ENCODE peak calls at places on chromosomes 16 and 17, in nine cellular contexts. Y, U, X, H, M, A, F, J and W are unnamed samples. For H3K9me3, the result is how much of the 10 kb centered on the place peaks cover.

GRCh38 chr16:24041834-24042631 is 206.2 kb downstream of the PRKCB start:
- DNase-seq in M (peak), U (peak), X (peak), A (peak), Y (peak), F (peak), J (peak), H (no peak), W (no peak)

GRCh38 chr17:73645050-73645871 is 1.0 kb upstream of the SDK2 start:
- DNase-seq in F (peak), X (no peak), U (no peak), M (peak), H (no peak), J (no peak), Y (peak), A (peak), W (peak)

GRCh38 chr17:75498726-75499213 is 16.6 kb downstream of the CASKIN2 start:
- DNase-seq in Y (no peak), J (no peak), U (no peak), H (no peak), F (peak), M (peak), A (no peak), X (no peak), W (no peak)

GRCh38 chr16:66263168-66263972 is 103.1 kb upstream of the CDH5 start:
- DNase-seq in M (no peak), J (no peak), H (no peak), X (no peak), A (no peak), F (no peak), Y (no peak), U (no peak), W (no peak)

GRCh38 chr17:2692781-2693135 is 18.8 kb downstream of the CLUH start:
- DNase-seq in A (no peak), H (no peak), Y (no peak), J (no peak), U (no peak), M (peak), X (no peak), F (no peak), W (no peak)

GRCh38 chr17:74959826-74960738 is 12.5 kb downstream of the HID1 start:
- DNase-seq in H (no peak), J (no peak), X (no peak), M (no peak), A (no peak), F (peak), U (no peak), Y (no peak), W (no peak)

GRCh38 chr16:62077998-62078397 is 41.8 kb upstream of the CDH8 start:
- DNase-seq in J (no peak), A (no peak), H (no peak), Y (no peak), X (no peak), F (no peak), M (peak), U (no peak), W (no peak)

GRCh38 chr17:76046064-76046463 is 19.0 kb upstream of the EVPL start:
- DNase-seq in U (no peak), M (no peak), F (no peak), Y (no peak), J (no peak), A (no peak), H (no peak), X (no peak), W (no peak)

GRCh38 chr16:24273511-24273910 is 17.4 kb downstream of the CACNG3 start:
- DNase-seq in H (no peak), U (no peak), A (no peak), X (no peak), M (no peak), J (no peak), F (peak), Y (no peak), W (no peak)

GRCh38 chr17:34299017-34299416 is 13.5 kb downstream of the CCL11 start:
- DNase-seq in U (no peak), M (no peak), F (no peak), A (no peak), X (no peak), J (no peak), Y (no peak), H (no peak), W (no peak)

GRCh38 chr16:2507052-2507678 is 6.6 kb upstream of the ATP6V0C start:
- DNase-seq in U (no peak), Y (peak), X (peak), A (peak), H (peak), F (no peak), M (no peak), J (no peak), W (no peak)

GRCh38 chr16:72783716-72784320 is 264.1 kb downstream of the ZFHX3 start:
- DNase-seq in M (no peak), H (no peak), X (peak), J (no peak), Y (no peak), U (no peak), F (peak), A (no peak), W (no peak)

DNA sequence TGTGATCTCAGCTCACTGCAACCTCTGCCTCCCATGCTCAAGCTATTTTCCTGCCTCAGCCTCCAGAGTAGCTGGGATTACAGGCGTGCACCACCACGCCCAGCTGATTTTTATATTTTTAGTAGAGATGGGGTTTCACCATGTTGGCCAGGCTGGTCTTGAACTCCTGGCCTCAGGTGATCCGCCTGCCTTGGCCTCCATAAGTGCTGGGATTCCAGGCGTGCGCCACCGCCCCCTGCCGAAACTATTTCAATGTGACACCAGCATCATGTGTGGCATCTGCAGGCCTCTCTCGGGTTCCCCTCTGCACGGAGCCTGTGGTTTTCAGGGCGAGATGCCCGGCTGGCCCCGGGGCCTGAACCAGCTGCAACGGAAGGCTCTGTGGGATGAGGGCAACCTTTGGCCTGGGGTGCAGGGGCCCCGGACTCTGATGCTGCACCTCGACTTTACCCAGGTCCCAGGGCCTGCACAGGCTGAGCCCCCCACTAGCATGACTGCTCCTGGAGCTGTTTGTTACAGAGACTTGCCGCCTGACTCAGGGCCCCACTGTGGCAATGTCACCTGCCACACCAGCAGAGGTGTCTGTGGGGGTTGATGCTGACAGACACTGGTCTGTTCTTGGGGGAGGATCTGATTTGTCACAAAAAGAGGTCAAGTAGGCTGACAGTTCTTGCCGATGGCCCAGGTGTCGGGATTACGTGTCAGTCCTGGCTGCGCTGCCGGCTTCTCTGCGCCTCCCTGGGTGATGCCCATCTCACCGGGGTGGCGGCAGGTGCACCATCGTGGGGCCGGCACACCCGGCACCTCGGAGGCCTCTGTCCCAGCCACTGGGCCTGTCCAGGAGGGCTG is 8.6 kb upstream of the TEX19 start:
- DNase-seq in H (no peak), X (no peak), J (no peak), M (no peak), A (no peak), F (no peak), Y (peak), U (no peak), W (no peak)
- TF ChIP-seq CTCF in H (no peak), X (peak), J (no peak), M (no peak), A (peak), F (no peak), Y (no peak), U (no peak), W (no peak)

GRCh38 chr17:70091005-70091568 is 16.1 kb downstream of the KCNJ16 start:
- DNase-seq in F (no peak), Y (no peak), X (no peak), A (no peak), H (no peak), J (peak), U (no peak), M (no peak), W (no peak)
- H3K9me3 ChIP-seq in F (under half), Y (under half), X (under half), A (under half), H (under half), J (under half), U (under half), M (under half), W (under half)

DNA sequence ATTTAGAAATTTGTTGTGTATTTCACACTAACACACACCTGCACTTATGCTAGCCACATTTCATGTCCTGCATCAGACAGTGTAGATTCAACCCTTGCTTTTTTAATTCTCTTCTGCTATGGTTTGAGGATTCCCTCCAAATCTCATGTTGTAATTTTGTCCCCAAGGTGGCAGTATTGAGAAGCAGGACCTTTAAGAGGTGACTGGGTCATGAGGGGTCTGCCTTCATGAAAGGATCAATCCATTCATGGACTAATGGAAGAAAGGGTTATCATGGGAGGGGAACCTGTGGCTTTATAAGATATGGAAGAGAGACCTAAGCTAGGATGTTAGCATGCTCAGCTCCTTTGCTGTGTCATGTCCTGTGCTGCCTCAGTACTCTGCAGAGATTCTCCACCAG is 1032.2 kb downstream of the CDH11 start:
- DNase-seq in J (peak), U (no peak), X (no peak), A (no peak), F (peak), Y (no peak), M (peak), H (no peak), W (no peak)
- TF ChIP-seq CTCF in J (peak), U (peak), X (peak), A (peak), F (peak), Y (no peak), M (peak), H (no peak), W (peak)

GRCh38 chr16:71441348-71441781 is 489 bp downstream of the TLE7 start:
- DNase-seq in M (peak), Y (no peak), F (peak), X (no peak), H (no peak), J (no peak), A (no peak), U (no peak), W (no peak)

GRCh38 chr16:71442041-71442440 is at the start of gene TLE7:
- DNase-seq in Y (no peak), J (no peak), H (no peak), X (no peak), M (no peak), F (no peak), A (no peak), U (no peak), W (no peak)

GRCh38 chr16:71440669-71441347 is 1.0 kb downstream of the TLE7 start:
- DNase-seq in Y (no peak), U (no peak), A (no peak), J (no peak), X (no peak), F (no peak), H (no peak), M (peak), W (no peak)

GRCh38 chr16:71439531-71439930 is 2.3 kb downstream of the TLE7 start:
- DNase-seq in A (no peak), U (no peak), F (peak), X (no peak), Y (no peak), M (no peak), J (no peak), H (no peak), W (no peak)

DNA sequence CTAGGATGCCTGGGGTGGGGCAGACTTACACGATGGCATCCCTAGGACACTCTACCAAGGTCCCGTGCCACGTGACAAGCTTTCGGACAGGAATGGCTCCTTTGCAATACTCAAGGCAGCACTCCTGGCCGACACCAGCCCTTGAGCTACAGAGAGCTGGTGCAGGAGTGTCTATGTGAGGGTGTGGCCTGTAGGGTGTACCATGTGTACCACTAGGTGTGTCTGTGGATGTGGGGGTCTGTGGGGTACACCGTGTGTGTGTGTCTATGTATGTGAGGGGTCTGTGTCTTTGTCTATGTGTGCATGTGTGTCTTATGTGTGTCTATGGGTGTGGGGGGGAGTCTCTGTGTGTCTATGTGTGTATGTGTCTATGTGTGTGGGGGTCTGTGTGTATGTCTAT is 1.9 kb upstream of the TLE7 start:
- DNase-seq in A (no peak), Y (no peak), X (no peak), H (no peak), F (no peak), M (no peak), J (no peak), U (no peak), W (no peak)
- H3K9me3 ChIP-seq in A (under half), Y (under half), X (under half), H (under half), F (under half), M (under half), J (under half), U (half or more), W (half or more)

GRCh38 chr17:37506678-37507077 is 17.0 kb downstream of the DUSP14 start:
- DNase-seq in X (no peak), H (no peak), A (no peak), U (no peak), M (peak), Y (no peak), J (peak), F (peak), W (no peak)
- TF ChIP-seq CTCF in X (peak), H (no peak), A (peak), U (peak), M (peak), Y (no peak), J (peak), F (peak), W (peak)

DNA sequence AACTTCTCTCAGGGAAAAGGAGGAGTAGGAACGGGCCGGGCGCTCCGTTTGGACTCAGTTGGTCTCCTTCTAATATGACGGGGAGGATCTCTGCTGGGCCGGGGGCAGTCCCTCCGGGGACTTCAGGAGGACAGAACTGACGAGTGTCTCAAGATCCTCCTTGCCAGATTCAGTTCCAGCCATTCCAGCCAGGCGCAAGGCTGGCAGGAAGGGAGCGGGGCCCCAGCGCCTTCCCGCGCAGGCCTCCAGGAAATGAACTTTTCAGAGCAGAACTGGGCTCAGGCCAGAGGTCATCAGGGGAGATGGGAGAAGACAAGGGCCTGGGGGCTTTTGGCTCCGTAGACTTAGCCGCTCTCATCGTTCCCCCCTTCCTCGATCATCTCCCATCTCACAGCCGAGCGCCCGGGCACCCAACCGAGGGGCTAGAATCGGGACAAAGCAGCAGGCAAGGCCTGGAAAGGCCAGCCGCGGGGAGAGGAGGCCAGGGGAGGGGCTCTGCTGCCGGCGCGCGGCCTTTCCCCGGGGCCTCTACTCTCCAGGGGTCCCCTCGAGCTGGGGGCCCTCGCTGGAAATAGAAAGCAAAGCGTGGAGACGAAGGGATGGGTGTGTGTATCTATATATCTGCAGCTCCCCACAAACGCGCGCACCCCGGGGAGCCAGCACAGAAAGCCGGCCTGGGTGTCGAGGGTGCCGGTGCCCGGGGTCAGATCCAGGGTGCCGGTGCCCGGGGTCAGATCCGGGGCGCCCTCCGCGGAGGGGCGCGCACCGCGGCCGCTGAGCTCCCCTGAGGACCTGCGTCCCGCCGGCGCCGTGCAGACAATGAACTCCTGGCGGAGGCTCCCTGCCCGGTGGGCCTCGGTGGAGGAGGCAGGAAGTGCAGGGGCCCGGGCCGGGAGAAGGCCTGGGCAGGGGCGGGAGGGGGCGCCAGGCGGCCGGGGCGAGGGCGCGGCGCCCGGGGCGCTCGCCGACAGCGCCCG is 1.4 kb downstream of the ZNF423 start:
- DNase-seq in F (no peak), Y (no peak), H (peak), J (peak), U (no peak), M (peak), X (no peak), A (peak), W (peak)
- H3K9me3 ChIP-seq in F (under half), Y (under half), H (under half), J (under half), U (under half), M (under half), X (under half), A (under half), W (under half)

GRCh38 chr16:30900588-30900987 is 4.2 kb downstream of the CTF1 start:
- DNase-seq in Y (no peak), F (no peak), M (no peak), J (no peak), U (no peak), X (no peak), A (no peak), H (no peak), W (no peak)

GRCh38 chr16:30901201-30902069 is 5.0 kb downstream of the CTF1 start:
- DNase-seq in U (no peak), H (no peak), J (no peak), X (no peak), M (no peak), A (no peak), F (peak), Y (no peak), W (no peak)

GRCh38 chr16:30903596-30903995 is 7.2 kb downstream of the CTF1 start:
- DNase-seq in X (no peak), F (peak), Y (no peak), J (peak), H (peak), A (no peak), U (no peak), M (peak), W (no peak)

GRCh38 chr16:30903002-30903401 is 6.6 kb downstream of the CTF1 start:
- DNase-seq in H (no peak), A (no peak), F (no peak), Y (no peak), U (no peak), M (no peak), J (no peak), X (no peak), W (no peak)

GRCh38 chr16:30902070-30902972 is 5.9 kb downstream of the CTF1 start:
- DNase-seq in F (peak), J (peak), H (peak), A (peak), M (peak), X (no peak), U (no peak), Y (peak), W (peak)
- TF ChIP-seq CTCF in F (no peak), J (peak), H (no peak), A (no peak), M (no peak), X (peak), U (no peak), Y (no peak), W (peak)